ENCODE peak calls at places on chromosomes 2 and 18, in ten cellular contexts. O is SK-N-MC, Y is SK-N-SH, L is heart right ventricle, U is sigmoid colon, G is endodermal cell, D is HepG2, R is neuronal stem cell, E is caudate nucleus, P is upper lobe of right lung. I is an unnamed sample.
A peak's percentile ranks its signal among the peaks of the same experiment; 100 is the strongest.

GRCh38 chr2:137945229-137945628 is 19.0 kb upstream of the HNMT start:
- DNase-seq in O (no peak), Y (no peak), L (no peak), U (no peak), G (no peak), D (no peak), R (no peak), E (no peak), P (no peak), I (no peak)

GRCh38 chr2:65487404-65487803 is 55.0 kb upstream of the SPRED2 start:
- DNase-seq in O (no peak), Y (no peak), L (no peak), U (no peak), G (no peak), D (no peak), R (no peak), E (no peak), P (no peak), I (no peak)

GRCh38 chr2:186713664-186714063 is 19.8 kb downstream of the FAM171B start:
- DNase-seq in O (no peak), Y (no peak), L (no peak), U (no peak), G (no peak), D (no peak), R (no peak), E (no peak), P (no peak), I (no peak)

GRCh38 chr2:127104881-127105655 is 1.9 kb downstream of the BIN1 start:
- DNase-seq in O (no peak), Y (peak; percentile 54), L (no peak), U (peak; percentile 72), G (peak; percentile 64), D (no peak), R (no peak), E (no peak), P (no peak), I (no peak)

GRCh38 chr2:166560022-166560421 is 66.0 kb upstream of the SCN7A start:
- DNase-seq in O (no peak), Y (no peak), L (no peak), U (no peak), G (no peak), D (no peak), R (no peak), E (no peak), P (no peak), I (no peak)

GRCh38 chr2:197932374-197932773 is 128.0 kb downstream of the PLCL1 start:
- DNase-seq in O (no peak), Y (no peak), L (no peak), U (no peak), G (no peak), D (no peak), R (no peak), E (no peak), P (no peak), I (no peak)

GRCh38 chr18:79374408-79375171 is 21.1 kb upstream of the NFATC1 start:
- DNase-seq in O (no peak), Y (no peak), L (no peak), U (no peak), G (no peak), D (no peak), R (no peak), E (no peak), P (peak; percentile 40), I (no peak)

GRCh38 chr18:9431296-9431695 is 44.0 kb upstream of the RALBP1 start:
- DNase-seq in O (no peak), Y (no peak), L (no peak), U (no peak), G (no peak), D (no peak), R (no peak), E (no peak), P (no peak), I (no peak)

GRCh38 chr2:56587456-56587855 is 403.7 kb downstream of the CCDC85A start:
- DNase-seq in O (no peak), Y (no peak), L (no peak), U (no peak), G (no peak), D (no peak), R (no peak), E (no peak), P (no peak), I (no peak)

GRCh38 chr2:8548871-8549221 is 133.0 kb upstream of the ID2 start:
- DNase-seq in O (no peak), Y (no peak), L (no peak), U (peak; percentile 52), G (no peak), D (no peak), R (no peak), E (no peak), P (no peak), I (no peak)

DNA sequence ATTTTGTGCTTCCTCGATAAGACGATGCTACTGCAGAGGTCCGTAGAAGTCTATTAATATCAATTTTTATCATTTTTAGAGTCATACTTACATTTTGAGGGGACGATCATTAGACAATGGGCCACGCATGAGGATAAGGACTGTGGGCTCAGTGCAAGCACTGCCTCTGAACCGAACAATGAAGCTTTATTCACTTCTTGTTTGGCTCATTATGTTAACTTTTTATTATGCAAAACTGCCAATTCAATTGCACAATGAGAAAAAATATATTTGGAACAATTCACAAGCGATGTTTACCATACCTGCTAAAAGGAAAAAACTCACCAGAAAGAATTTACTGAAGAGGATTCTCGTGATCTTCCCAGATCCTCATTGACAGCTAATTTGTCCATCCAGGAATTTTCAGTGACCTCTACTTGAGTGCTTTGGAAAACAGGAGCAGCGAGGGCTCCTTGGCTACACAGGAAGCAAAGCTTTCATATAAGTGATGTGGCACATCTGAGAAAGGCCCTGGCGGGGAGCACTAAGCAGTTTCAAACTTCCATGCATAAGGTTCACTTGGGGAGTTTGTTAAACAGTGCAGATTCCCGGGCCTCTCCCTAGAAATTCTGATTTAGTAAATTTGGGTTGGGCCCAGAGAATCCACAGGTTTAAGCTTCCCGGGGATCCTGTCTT is 13.3 kb upstream of the CAPN13 start:
- DNase-seq in O (no peak), Y (no peak), L (no peak), U (no peak), G (no peak), D (no peak), R (no peak), E (no peak), P (no peak), I (no peak)
- H3K27ac ChIP-seq in O (no peak overlapping the region), Y (no peak overlapping the region), L (no peak overlapping the region), U (no peak overlapping the region), G (peak overlapping the region; percentile 10), D (no peak overlapping the region), R (no peak overlapping the region), E (peak overlapping the region; percentile 98), P (no peak overlapping the region), I (peak overlapping the region; percentile 88)

GRCh38 chr2:41966920-41967319 is 80.9 kb upstream of the PKDCC start:
- DNase-seq in O (no peak), Y (no peak), L (peak; percentile 31), U (peak; percentile 75), G (peak; percentile 49), D (no peak), R (no peak), E (no peak), P (no peak), I (peak; percentile 42)
- H3K27ac ChIP-seq in O (peak overlapping the region; percentile 87), Y (no peak overlapping the region), L (peak overlapping the region; percentile 76), U (peak overlapping the region; percentile 84), G (no peak overlapping the region), D (no peak overlapping the region), R (no peak overlapping the region), E (peak overlapping the region; percentile 96), P (peak overlapping the region; percentile 18), I (peak overlapping the region; percentile 76)

DNA sequence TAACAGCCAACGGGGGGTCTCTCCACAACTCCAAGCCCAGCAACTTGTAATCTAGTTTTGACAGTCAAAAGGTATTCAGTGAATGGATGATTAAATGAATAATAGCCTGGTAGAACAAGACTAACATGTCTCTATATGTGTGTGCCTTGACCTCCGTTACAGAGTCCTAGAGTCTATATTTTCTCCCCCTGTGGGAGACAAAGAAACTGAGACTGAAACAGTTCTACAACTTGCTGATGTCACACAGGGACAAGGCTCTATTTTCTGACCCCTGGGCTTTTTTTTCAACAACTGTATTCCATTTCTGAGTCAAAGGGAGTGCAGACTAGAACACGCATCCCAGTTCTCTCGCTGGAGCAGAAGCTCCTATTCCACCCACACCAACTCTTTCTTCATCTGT is 223.6 kb upstream of the AGAP1 start:
- DNase-seq in O (no peak), Y (no peak), L (no peak), U (no peak), G (no peak), D (no peak), R (no peak), E (no peak), P (no peak), I (no peak)
- H3K27ac ChIP-seq in O (no peak overlapping the region), Y (no peak overlapping the region), L (no peak overlapping the region), U (no peak overlapping the region), G (no peak overlapping the region), D (no peak overlapping the region), R (no peak overlapping the region), E (no peak overlapping the region), P (no peak overlapping the region), I (no peak overlapping the region)

GRCh38 chr2:121900391-121900790 is 144.9 kb downstream of the TSN start:
- DNase-seq in O (no peak), Y (no peak), L (no peak), U (no peak), G (no peak), D (no peak), R (no peak), E (no peak), P (no peak), I (no peak)

GRCh38 chr2:121904656-121905055 is 149.2 kb downstream of the TSN start:
- DNase-seq in O (no peak), Y (no peak), L (no peak), U (no peak), G (no peak), D (no peak), R (no peak), E (no peak), P (no peak), I (no peak)

GRCh38 chr2:121902616-121903015 is 147.2 kb downstream of the TSN start:
- DNase-seq in O (no peak), Y (no peak), L (peak; percentile 17), U (no peak), G (no peak), D (no peak), R (no peak), E (no peak), P (no peak), I (no peak)

GRCh38 chr2:121903037-121903689 is 147.7 kb downstream of the TSN start:
- DNase-seq in O (no peak), Y (peak; percentile 79), L (peak; percentile 21), U (no peak), G (no peak), D (no peak), R (no peak), E (no peak), P (no peak), I (no peak)

GRCh38 chr2:121902171-121902591 is 146.7 kb downstream of the TSN start:
- DNase-seq in O (peak; percentile 70), Y (no peak), L (peak; percentile 51), U (no peak), G (peak; percentile 78), D (no peak), R (no peak), E (no peak), P (no peak), I (no peak)
- H3K27ac ChIP-seq in O (no peak overlapping the region), Y (no peak overlapping the region), L (peak overlapping the region; percentile 62), U (no peak overlapping the region), G (no peak overlapping the region), D (no peak overlapping the region), R (no peak overlapping the region), E (no peak overlapping the region), P (no peak overlapping the region), I (no peak overlapping the region)

I was measured in substantia nigra.